ENCODE peak calls at places on chromosomes 5 and 9, in four cellular contexts. H, R, P and Z are unnamed samples.

GRCh38 chr5:138603521-138603920 is 28.3 kb upstream of the HSPA9 start:
- DNase-seq in H (no peak), R (no peak), P (no peak), Z (peak)

GRCh38 chr9:136434580-136435169 is 5.0 kb downstream of the INPP5E start:
- DNase-seq in H (no peak), R (no peak), P (no peak), Z (no peak)

GRCh38 chr9:123924727-123925126 is 5.2 kb downstream of the DENND1A start:
- DNase-seq in H (no peak), R (no peak), P (no peak), Z (no peak)

GRCh38 chr5:10387690-10388089 is 34.2 kb downstream of the MARCHF6 start:
- DNase-seq in H (no peak), R (no peak), P (no peak), Z (no peak)

GRCh38 chr5:58019614-58020013 is 440.3 kb downstream of the PLK2 start:
- DNase-seq in H (no peak), R (no peak), P (no peak), Z (no peak)

GRCh38 chr9:125586173-125586512 is 120.9 kb downstream of the MAPKAP1 start:
- DNase-seq in H (no peak), R (no peak), P (no peak), Z (no peak)

GRCh38 chr5:169331292-169331852 is 30.4 kb upstream of the SLIT3 start:
- DNase-seq in H (no peak), R (no peak), P (no peak), Z (no peak)

GRCh38 chr5:109823597-109823996 is 133.9 kb downstream of the MAN2A1 start:
- DNase-seq in H (peak), R (no peak), P (no peak), Z (no peak)

GRCh38 chr5:138873096-138873885 is 1.8 kb downstream of the LRRTM2 start:
- DNase-seq in H (no peak), R (no peak), P (no peak), Z (no peak)

GRCh38 chr5:84255318-84255717 is 129.4 kb downstream of the EDIL3 start:
- DNase-seq in H (no peak), R (peak), P (peak), Z (no peak)

DNA sequence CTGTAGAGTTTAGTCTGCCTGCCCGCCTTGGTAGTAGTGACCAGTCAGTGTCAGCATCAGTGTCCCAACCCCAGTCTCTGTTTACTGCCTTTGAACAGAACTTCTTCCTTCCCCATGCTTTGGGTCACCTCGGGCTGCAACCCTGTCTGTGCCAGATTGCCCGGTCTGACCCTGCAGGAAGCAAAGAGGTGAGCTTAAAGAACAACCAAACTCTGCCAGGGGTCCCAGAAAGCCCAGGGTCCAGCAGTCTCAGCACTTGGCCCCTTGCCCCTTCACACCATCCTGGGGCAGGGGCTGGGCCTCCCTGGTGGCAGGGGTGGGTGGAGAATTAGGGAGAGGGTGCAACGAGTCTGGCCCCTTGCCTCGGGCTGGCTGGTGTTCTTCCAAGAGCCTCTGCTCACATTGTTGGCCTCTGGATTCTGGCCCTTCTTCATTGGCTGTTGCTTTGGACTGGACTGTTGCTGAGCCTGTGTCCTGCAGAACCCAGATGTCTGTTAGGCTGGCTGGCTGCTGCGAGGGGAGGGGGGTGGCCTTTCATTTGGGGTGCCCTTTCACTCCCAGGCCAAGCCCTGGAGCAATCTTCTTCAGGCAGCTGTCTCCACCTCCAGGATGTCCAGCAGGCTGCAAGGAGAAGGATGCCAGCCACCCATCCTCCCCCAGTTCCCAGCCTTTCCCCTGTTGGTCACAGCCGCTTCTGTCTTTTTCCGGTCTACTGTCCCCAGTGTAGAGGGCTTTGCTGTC is 51.2 kb downstream of the SAR1B start:
- DNase-seq in H (no peak), R (peak), P (no peak), Z (no peak)
- TF ChIP-seq PBX3 in H (no peak), R (no peak), P (no peak), Z (no peak)

DNA sequence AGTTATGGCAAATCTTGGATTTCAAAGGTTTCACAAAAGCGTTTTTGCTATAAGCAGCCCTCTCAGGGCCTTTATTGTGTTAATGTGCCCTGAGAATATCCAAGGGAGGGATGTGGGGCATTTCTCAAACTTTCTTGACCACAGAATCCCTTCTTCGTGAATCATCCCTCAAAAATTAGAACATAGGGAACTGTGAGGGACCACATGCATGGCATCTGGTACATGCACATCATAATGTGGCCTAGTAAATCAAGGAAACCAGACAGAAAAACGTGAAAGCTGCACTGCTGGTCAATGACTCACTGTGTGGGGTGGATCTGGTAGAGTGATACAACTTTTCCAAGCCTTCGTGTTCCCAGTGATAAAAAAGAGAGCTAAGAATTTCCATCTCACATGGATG is 22.4 kb downstream of the DDX31 start:
- DNase-seq in H (no peak), R (no peak), P (no peak), Z (no peak)
- TF ChIP-seq PBX3 in H (no peak), R (peak), P (no peak), Z (no peak)

GRCh38 chr5:86679529-86679928 is 61.8 kb downstream of the COX7C start:
- DNase-seq in H (peak), R (peak), P (peak), Z (no peak)
- TF ChIP-seq PBX3 in H (no peak), R (no peak), P (no peak), Z (no peak)

DNA sequence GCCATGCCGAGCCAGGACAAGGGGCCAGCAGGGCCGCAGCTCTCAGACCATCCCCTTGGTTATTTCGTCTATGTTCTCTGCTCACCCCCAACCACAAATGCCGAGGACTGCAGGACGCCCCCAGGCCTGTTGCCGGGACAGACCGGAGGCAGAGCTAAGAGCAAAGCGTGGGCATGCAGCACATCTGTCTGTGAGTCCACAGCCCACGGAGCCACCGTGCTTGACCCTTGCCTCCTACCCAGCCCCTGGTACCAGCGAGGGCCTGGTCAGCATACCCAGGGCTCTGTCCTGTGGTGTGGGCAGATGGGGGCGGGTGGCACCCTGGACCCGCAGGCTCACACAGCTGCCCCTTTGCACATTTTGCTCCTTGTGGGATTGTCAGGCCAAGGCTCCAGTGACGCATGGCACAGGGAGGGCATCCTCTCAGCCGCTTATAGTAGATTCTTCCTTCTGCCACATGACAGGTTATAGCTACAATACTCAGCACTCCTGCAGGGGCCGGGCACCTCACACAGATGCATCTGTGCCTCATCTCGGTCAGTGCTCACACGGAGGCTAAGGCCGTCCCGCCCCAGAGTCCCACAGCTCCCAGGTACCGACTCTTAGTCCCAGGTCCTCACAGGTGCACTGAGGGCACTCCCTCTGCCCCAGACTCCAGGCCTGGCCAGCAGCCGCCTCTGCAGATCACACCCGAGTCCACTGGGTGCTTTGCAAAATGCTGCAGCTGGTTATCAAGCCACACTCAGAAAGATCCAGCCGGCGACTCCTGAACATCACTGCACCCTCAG is 4.5 kb downstream of the BRD3 start:
- DNase-seq in H (no peak), R (peak), P (no peak), Z (no peak)
- TF ChIP-seq PBX3 in H (no peak), R (no peak), P (no peak), Z (no peak)